ENCODE peak calls at places on chromosomes 13 and 19, in ten cellular contexts. B is C1 segment of cervical spinal cord; O is posterior cingulate gyrus; P is fibroblast of pulmonary artery; Y is activated CD4-positive, alpha-beta T cell treated with anti-CD3 and anti-CD28 coated beads, Interleukin-2, amount 50 U/mL, for 48 hours; K is MV-4-11; D is CD8-positive, alpha-beta T cell; A is KBM-7; M is dorsolateral prefrontal cortex; L is amniotic epithelial cell. W is an unnamed sample.

GRCh38 chr19:24166055-24166454 is 79.1 kb downstream of the ZNF254 start:
- DNase-seq in O (no peak), M (no peak), P (peak; percentile 4), A (no peak), K (no peak), D (no peak), L (peak; percentile 34), B (no peak), Y (no peak), W (no peak)

GRCh38 chr13:105918842-105919741 is 616.4 kb downstream of the EFNB2 start:
- DNase-seq in K (peak; percentile 51), Y (no peak), D (no peak), P (peak; percentile 63), B (no peak), M (no peak), A (no peak), O (no peak), L (peak; percentile 71), W (no peak)

GRCh38 chr13:70016116-70016515 is 91.5 kb upstream of the ATXN8OS start:
- DNase-seq in O (no peak), A (no peak), K (no peak), L (no peak), M (no peak), P (no peak), Y (no peak), B (no peak), D (no peak), W (no peak)

GRCh38 chr19:10535613-10536012 is 8.1 kb upstream of the ATG4D start:
- DNase-seq in B (no peak), P (no peak), O (no peak), M (no peak), D (no peak), L (peak; percentile 51), K (no peak), A (no peak), Y (no peak), W (no peak)

GRCh38 chr19:45547965-45548609 is 36.5 kb downstream of the OPA3 start:
- DNase-seq in B (no peak), Y (no peak), P (peak; percentile 49), L (no peak), D (no peak), M (no peak), O (no peak), A (no peak), K (no peak), W (no peak)

GRCh38 chr13:44578064-44578394 is 1.9 kb upstream of the TSC22D1 start:
- DNase-seq in K (peak; percentile 65), A (no peak), M (no peak), B (no peak), D (no peak), Y (no peak), P (no peak), L (peak; percentile 8), O (no peak), W (no peak)

GRCh38 chr19:10975374-10976036 is 14.7 kb downstream of the SMARCA4 start:
- DNase-seq in D (no peak), O (no peak), Y (no peak), P (peak; percentile 77), L (peak; percentile 67), M (no peak), A (no peak), B (no peak), K (no peak), W (no peak)

GRCh38 chr13:111850458-111850857 is 216.5 kb upstream of the SOX1 start:
- DNase-seq in Y (no peak), L (no peak), D (no peak), P (no peak), M (no peak), O (no peak), K (no peak), A (no peak), B (no peak), W (no peak)

GRCh38 chr13:50732712-50733111 is 110.8 kb downstream of the DLEU7 start:
- DNase-seq in D (no peak), Y (no peak), O (no peak), B (no peak), A (no peak), L (peak; percentile 67), K (no peak), P (peak; percentile 78), M (no peak), W (no peak)

GRCh38 chr13:49220035-49220855 is at the start of gene MLNR:
- DNase-seq in M (no peak), A (no peak), P (no peak), L (peak; percentile 17), D (no peak), K (no peak), Y (peak; percentile 45), O (no peak), B (no peak), W (no peak)

W was measured in head of caudate nucleus.